ENCODE peak calls at places on chromosomes 4 and X, in eight cellular contexts. K is GM10248, F is SK-N-SH, V is cardiac muscle cell, E is bronchial epithelial cell, Y is K562, G is suprapubic skin, C is HCT116. M is an unnamed sample.

GRCh38 chrX:17854521-17854920 is 6.6 kb downstream of the RAI2 start:
- DNase-seq in E (no peak), V (no peak), Y (no peak), G (no peak), K (no peak), C (no peak), F (no peak), M (no peak)

GRCh38 chr4:82721819-82722423 is 76.7 kb downstream of the SCD5 start:
- DNase-seq in E (peak; percentile 26), F (peak; percentile 64), Y (peak; percentile 47), V (no peak), K (peak; percentile 30), C (peak; percentile 10), G (no peak), M (peak; percentile 33)

GRCh38 chr4:176031927-176032326 is 33.7 kb upstream of the WDR17 start:
- DNase-seq in G (no peak), F (no peak), E (peak; percentile 68), K (no peak), Y (no peak), C (no peak), V (no peak), M (peak; percentile 87)

GRCh38 chr4:110198472-110199419 is at the start of gene ELOVL6:
- DNase-seq in V (peak; percentile 90), Y (peak; percentile 96), F (peak; percentile 77), E (peak; percentile 44), C (peak; percentile 61), K (peak; percentile 52), G (peak; percentile 85), M (peak; percentile 73)

GRCh38 chrX:47518105-47518504 is 35.1 kb upstream of the ZNF41 start:
- DNase-seq in Y (no peak), C (no peak), F (no peak), G (no peak), K (no peak), V (no peak), E (no peak), M (no peak)

GRCh38 chr4:78311306-78311705 is 240.3 kb upstream of the ANXA3 start:
- DNase-seq in C (no peak), F (no peak), E (no peak), G (no peak), K (no peak), Y (no peak), V (no peak), M (no peak)

GRCh38 chrX:135531813-135532212 is 11.4 kb downstream of the INTS6L start:
- DNase-seq in E (peak; percentile 86), K (no peak), Y (peak; percentile 38), C (no peak), G (no peak), V (no peak), F (no peak), M (peak; percentile 71)

GRCh38 chr4:145639281-145639680 is 20.1 kb downstream of the MMAA start:
- DNase-seq in G (no peak), F (no peak), C (no peak), E (no peak), V (no peak), K (no peak), Y (no peak), M (no peak)

GRCh38 chrX:100090931-100091330 is 319.1 kb downstream of the PCDH19 start:
- DNase-seq in F (no peak), K (no peak), G (no peak), V (peak; percentile 22), E (peak; percentile 64), Y (no peak), C (no peak), M (peak; percentile 39)

GRCh38 chrX:68487924-68488323 is 10.9 kb upstream of the YIPF6 start:
- DNase-seq in V (no peak), K (no peak), Y (no peak), C (no peak), E (no peak), F (no peak), G (no peak), M (no peak)

GRCh38 chr4:162485486-162485885 is 321.7 kb upstream of the FSTL5 start:
- DNase-seq in G (no peak), F (no peak), C (no peak), V (no peak), E (peak; percentile 53), K (no peak), Y (no peak), M (peak; percentile 67)

GRCh38 chrX:12210921-12211320 is 72.6 kb downstream of the FRMPD4 start:
- DNase-seq in C (no peak), G (no peak), F (no peak), K (no peak), V (peak; percentile 11), Y (no peak), E (peak; percentile 8), M (peak; percentile 1)

GRCh38 chr4:138542191-138542771 is 300.1 kb upstream of the SLC7A11 start:
- DNase-seq in C (no peak), G (no peak), F (no peak), Y (no peak), V (no peak), K (no peak), E (peak; percentile 55), M (peak; percentile 57)

GRCh38 chr4:24736066-24736465 is 59.3 kb upstream of the SOD3 start:
- DNase-seq in G (no peak), C (peak; percentile 27), K (no peak), E (peak; percentile 48), F (no peak), V (peak; percentile 64), Y (peak; percentile 35), M (peak; percentile 39)

GRCh38 chrX:39624166-39624565 is 473.6 kb downstream of the BCOR start:
- DNase-seq in F (no peak), V (no peak), C (no peak), E (no peak), K (no peak), G (no peak), Y (no peak), M (no peak)

GRCh38 chr4:185994750-185995149 is 74.2 kb upstream of the TLR3 start:
- DNase-seq in E (no peak), V (no peak), G (no peak), F (no peak), C (no peak), K (no peak), Y (no peak), M (no peak)

DNA sequence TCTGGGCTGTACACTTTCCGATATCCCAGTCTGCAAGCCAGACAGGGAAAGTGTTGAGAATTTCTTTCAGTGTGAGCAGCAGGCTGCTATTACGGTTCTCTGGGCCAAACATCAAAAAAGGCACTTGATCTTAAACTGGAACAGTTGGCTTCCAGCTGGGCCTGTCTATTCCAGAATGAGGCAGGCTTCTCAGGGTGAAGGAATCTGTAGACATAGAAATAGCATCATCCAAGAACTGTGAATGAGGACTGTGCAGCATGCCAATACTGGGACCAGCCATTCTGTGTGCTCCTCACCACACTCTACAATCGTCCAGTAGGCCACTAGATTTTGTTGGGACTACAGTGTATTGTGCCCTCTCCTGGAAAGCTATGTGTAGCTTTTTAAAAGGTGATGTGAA is 31.1 kb downstream of the ART3 start:
- DNase-seq in C (no peak), V (no peak), Y (no peak), G (no peak), K (no peak), F (no peak), E (no peak), M (no peak)
- TF ChIP-seq CTCF in C (no peak), V (no peak), Y (peak; percentile 30), G (no peak), K (no peak), F (no peak), E (no peak), M (no peak)

DNA sequence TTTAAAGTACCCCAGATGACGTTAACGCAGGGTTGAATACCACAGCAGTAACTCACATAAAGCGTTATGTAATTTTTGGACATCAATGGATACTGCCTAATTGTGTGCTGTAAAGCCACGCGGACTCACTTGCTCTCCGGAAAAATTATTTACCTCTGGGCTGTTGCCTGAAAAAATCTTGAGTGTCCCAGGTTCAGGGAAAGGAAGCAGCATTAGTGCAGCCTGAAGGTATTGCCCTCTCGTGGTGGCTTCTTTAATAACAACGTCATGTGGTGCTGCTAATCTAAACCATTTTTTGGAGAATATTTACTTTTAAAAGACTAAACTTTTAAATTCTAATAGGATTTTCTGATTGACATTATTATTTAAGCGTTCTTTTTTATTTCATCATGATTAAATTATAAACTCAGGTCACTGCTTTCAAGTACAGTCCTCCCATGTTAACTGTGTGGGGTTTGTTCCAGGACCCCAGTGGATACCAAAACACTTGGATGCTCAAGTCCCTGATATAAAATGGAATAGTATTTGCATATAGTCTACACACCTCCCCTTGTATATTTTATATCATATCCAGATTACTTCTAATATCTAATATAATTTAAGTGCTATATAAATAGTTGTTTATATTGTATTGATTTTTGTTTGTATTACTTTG is 384.8 kb downstream of the FAM133A start:
- DNase-seq in F (peak; percentile 26), C (no peak), K (peak; percentile 4), G (no peak), E (peak; percentile 22), Y (peak; percentile 2), V (no peak), M (peak; percentile 16)
- TF ChIP-seq CTCF in F (peak; percentile 71), C (peak; percentile 2), K (no peak), G (peak; percentile 13), E (peak; percentile 36), Y (peak; percentile 15), V (no peak), M (peak; percentile 42)

GRCh38 chrX:110211340-110211739 is 106.5 kb downstream of the AMMECR1 start:
- DNase-seq in G (no peak), F (no peak), E (peak; percentile 33), Y (no peak), C (no peak), K (no peak), V (no peak), M (peak; percentile 61)

GRCh38 chrX:110210417-110211139 is 107.3 kb downstream of the AMMECR1 start:
- DNase-seq in F (no peak), E (peak; percentile 73), Y (no peak), V (peak; percentile 57), G (no peak), K (no peak), C (peak; percentile 40), M (peak; percentile 76)

GRCh38 chrX:110213183-110213582 is 104.7 kb downstream of the AMMECR1 start:
- DNase-seq in F (no peak), G (no peak), Y (no peak), C (no peak), V (no peak), K (no peak), E (peak; percentile 69), M (peak; percentile 59)

GRCh38 chrX:110214684-110215083 is 103.2 kb downstream of the AMMECR1 start:
- DNase-seq in E (no peak), G (no peak), K (no peak), V (no peak), C (no peak), F (no peak), Y (no peak), M (no peak)

DNA sequence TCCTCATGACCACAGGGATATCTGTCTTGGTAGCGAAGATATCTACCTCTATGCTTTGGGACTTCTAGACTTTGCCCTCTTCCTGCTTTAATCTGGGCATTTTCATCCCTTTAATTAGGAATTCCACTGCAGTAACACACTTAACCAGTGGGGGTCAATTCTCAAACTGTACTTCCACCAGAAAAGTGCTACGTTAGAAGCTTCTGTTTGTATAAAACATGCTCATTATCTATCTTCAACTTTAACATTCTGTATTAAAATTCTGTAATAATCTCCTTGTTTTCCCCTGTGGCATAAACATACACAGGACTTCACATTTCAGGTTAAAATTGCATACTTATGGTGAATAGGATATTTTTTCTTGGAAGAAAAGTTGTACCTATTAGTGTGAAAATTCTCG is 105.6 kb downstream of the AMMECR1 start:
- DNase-seq in G (no peak), E (no peak), F (peak; percentile 9), V (no peak), C (no peak), Y (no peak), K (no peak), M (no peak)
- TF ChIP-seq CTCF in G (no peak), E (no peak), F (peak; percentile 47), V (peak; percentile 22), C (peak; percentile 28), Y (peak; percentile 21), K (no peak), M (no peak)

GRCh38 chrX:105711805-105712204 is 110.5 kb upstream of the NRK start:
- DNase-seq in G (no peak), V (no peak), C (no peak), E (no peak), K (no peak), Y (no peak), F (no peak), M (no peak)
- TF ChIP-seq CTCF in G (no peak), V (no peak), C (no peak), E (no peak), K (no peak), Y (no peak), F (no peak), M (no peak)